ENCODE peak calls at places on chromosome 13, in eight cellular contexts. One of them, this sample, is unnamed.

GRCh38 chr13:30997697-30998547 is 65.5 kb downstream of the TEX26 start:
- DNase-seq in T-helper 22 cell: no peak
- DNase-seq in NCI-H2081: no peak
- DNase-seq in RPMI8226: peak; percentile 3
- DNase-seq in EH: no peak
- DNase-seq in ovary: no peak
- DNase-seq in ELR: no peak
- DNase-seq in NCI-H2171: peak; percentile 4
- DNase-seq in this sample: no peak

GRCh38 chr13:113526466-113527220 is 36.1 kb upstream of the DCUN1D2 start:
- DNase-seq in ELR: no peak
- DNase-seq in NCI-H2171: no peak
- DNase-seq in EH: no peak
- DNase-seq in T-helper 22 cell: no peak
- DNase-seq in RPMI8226: no peak
- DNase-seq in NCI-H2081: peak; percentile 68
- DNase-seq in ovary: no peak
- DNase-seq in this sample: no peak

GRCh38 chr13:66430266-66430665 is 799.9 kb downstream of the PCDH9 start:
- DNase-seq in T-helper 22 cell: no peak
- DNase-seq in RPMI8226: no peak
- DNase-seq in EH: no peak
- DNase-seq in ELR: no peak
- DNase-seq in NCI-H2081: no peak
- DNase-seq in ovary: no peak
- DNase-seq in NCI-H2171: no peak
- DNase-seq in this sample: no peak

GRCh38 chr13:79485014-79485441 is 4.1 kb downstream of the NDFIP2 start:
- DNase-seq in ELR: peak; percentile 88
- DNase-seq in EH: peak; percentile 90
- DNase-seq in RPMI8226: no peak
- DNase-seq in NCI-H2171: no peak
- DNase-seq in NCI-H2081: no peak
- DNase-seq in T-helper 22 cell: no peak
- DNase-seq in ovary: no peak
- DNase-seq in this sample: peak; percentile 51

GRCh38 chr13:37648604-37649003 is 50.0 kb upstream of the POSTN start:
- DNase-seq in T-helper 22 cell: no peak
- DNase-seq in ovary: no peak
- DNase-seq in ELR: peak; percentile 17
- DNase-seq in NCI-H2081: no peak
- DNase-seq in EH: peak; percentile 79
- DNase-seq in NCI-H2171: no peak
- DNase-seq in RPMI8226: no peak
- DNase-seq in this sample: no peak

GRCh38 chr13:102670130-102670529 is 24.7 kb downstream of the METTL21C start:
- DNase-seq in NCI-H2081: no peak
- DNase-seq in NCI-H2171: no peak
- DNase-seq in ovary: no peak
- DNase-seq in ELR: no peak
- DNase-seq in T-helper 22 cell: no peak
- DNase-seq in RPMI8226: no peak
- DNase-seq in EH: no peak
- DNase-seq in this sample: no peak

GRCh38 chr13:101523732-101524131 is 71.3 kb downstream of the ITGBL1 start:
- DNase-seq in T-helper 22 cell: no peak
- DNase-seq in EH: peak; percentile 89
- DNase-seq in ovary: no peak
- DNase-seq in NCI-H2081: no peak
- DNase-seq in RPMI8226: no peak
- DNase-seq in NCI-H2171: no peak
- DNase-seq in ELR: peak; percentile 92
- DNase-seq in this sample: no peak

GRCh38 chr13:89869312-89869711 is 1478.2 kb upstream of the MIR17HG start:
- DNase-seq in EH: no peak
- DNase-seq in RPMI8226: no peak
- DNase-seq in ovary: no peak
- DNase-seq in T-helper 22 cell: no peak
- DNase-seq in ELR: no peak
- DNase-seq in NCI-H2171: no peak
- DNase-seq in NCI-H2081: no peak
- DNase-seq in this sample: no peak

GRCh38 chr13:85286081-85286480 is 513.1 kb downstream of the SLITRK6 start:
- DNase-seq in ovary: no peak
- DNase-seq in NCI-H2081: no peak
- DNase-seq in ELR: no peak
- DNase-seq in EH: no peak
- DNase-seq in T-helper 22 cell: no peak
- DNase-seq in RPMI8226: no peak
- DNase-seq in NCI-H2171: no peak
- DNase-seq in this sample: no peak

GRCh38 chr13:40980466-40980865 is 38.6 kb downstream of the ELF1 start:
- DNase-seq in NCI-H2171: no peak
- DNase-seq in RPMI8226: no peak
- DNase-seq in EH: no peak
- DNase-seq in ovary: no peak
- DNase-seq in ELR: no peak
- DNase-seq in T-helper 22 cell: no peak
- DNase-seq in NCI-H2081: no peak
- DNase-seq in this sample: no peak

GRCh38 chr13:52845766-52846566 is 2.5 kb downstream of the PCDH8 start:
- DNase-seq in ELR: no peak
- DNase-seq in ovary: no peak
- DNase-seq in EH: no peak
- DNase-seq in RPMI8226: no peak
- DNase-seq in NCI-H2171: no peak
- DNase-seq in NCI-H2081: no peak
- DNase-seq in T-helper 22 cell: no peak
- DNase-seq in this sample: peak; percentile 63

GRCh38 chr13:99417151-99417820 is 84.0 kb upstream of the TM9SF2 start:
- DNase-seq in ELR: no peak
- DNase-seq in T-helper 22 cell: no peak
- DNase-seq in NCI-H2171: no peak
- DNase-seq in ovary: no peak
- DNase-seq in RPMI8226: no peak
- DNase-seq in EH: no peak
- DNase-seq in NCI-H2081: no peak
- DNase-seq in this sample: peak; percentile 10

GRCh38 chr13:63107163-63107935 is 1691.7 kb upstream of the PCDH20 start:
- DNase-seq in ELR: peak; percentile 40
- DNase-seq in T-helper 22 cell: no peak
- DNase-seq in RPMI8226: no peak
- DNase-seq in EH: no peak
- DNase-seq in ovary: no peak
- DNase-seq in NCI-H2171: no peak
- DNase-seq in NCI-H2081: no peak
- DNase-seq in this sample: no peak

This sample was measured in activated CD4-positive, alpha-beta memory T cell treated with anti-CD3 and anti-CD28 coated beads for 36 hours.